ENCODE peak calls at places on chromosomes 11 and 22, in eight cellular contexts. Y, T, C, K, L, O, D and Z are unnamed samples.

GRCh38 chr22:38927033-38927789 is 30.2 kb upstream of the APOBEC3A start:
- DNase-seq in Y (peak), T (peak), C (peak), K (peak), L (peak), O (peak), D (peak), Z (no peak)

GRCh38 chr11:61870429-61871039 is 20.8 kb downstream of the FADS3 start:
- DNase-seq in Y (no peak), T (no peak), C (no peak), K (peak), L (no peak), O (no peak), D (no peak), Z (no peak)

GRCh38 chr11:94767701-94768601 is at the start of gene AMOTL1:
- DNase-seq in Y (peak), T (peak), C (no peak), K (peak), L (peak), O (peak), D (peak), Z (peak)

GRCh38 chr22:45688606-45689080 is 17.0 kb downstream of the ATXN10 start:
- DNase-seq in Y (peak), T (peak), C (no peak), K (peak), L (no peak), O (peak), D (no peak), Z (no peak)

GRCh38 chr11:19939415-19939929 is 220.8 kb downstream of the DBX1 start:
- DNase-seq in Y (no peak), T (no peak), C (no peak), K (no peak), L (no peak), O (no peak), D (no peak), Z (no peak)

GRCh38 chr11:111548542-111548941 is 8.0 kb downstream of the LAYN start:
- DNase-seq in Y (no peak), T (no peak), C (no peak), K (no peak), L (no peak), O (no peak), D (no peak), Z (no peak)

GRCh38 chr11:122207921-122208764 is 92.1 kb upstream of the BLID start:
- DNase-seq in Y (no peak), T (no peak), C (no peak), K (peak), L (no peak), O (no peak), D (no peak), Z (no peak)

GRCh38 chr11:2120359-2121100 is 18.7 kb downstream of the IGF2 start:
- DNase-seq in Y (peak), T (no peak), C (no peak), K (no peak), L (no peak), O (no peak), D (no peak), Z (no peak)

GRCh38 chr22:48510599-48510998 is 1317.1 kb downstream of the BRD1 start:
- DNase-seq in Y (no peak), T (no peak), C (no peak), K (no peak), L (no peak), O (no peak), D (no peak), Z (no peak)

GRCh38 chr22:38305481-38306448 is 11.5 kb downstream of the CSNK1E start:
- DNase-seq in Y (no peak), T (peak), C (no peak), K (peak), L (no peak), O (peak), D (peak), Z (no peak)

GRCh38 chr11:8019671-8020597 is 32.8 kb downstream of the EIF3F start:
- DNase-seq in Y (peak), T (no peak), C (no peak), K (no peak), L (no peak), O (peak), D (peak), Z (no peak)

GRCh38 chr11:12508151-12508740 is 130.9 kb downstream of the PARVA start:
- DNase-seq in Y (peak), T (no peak), C (no peak), K (peak), L (no peak), O (no peak), D (no peak), Z (no peak)

GRCh38 chr11:60504219-60504618 is 11.0 kb upstream of the MS4A13 start:
- DNase-seq in Y (no peak), T (no peak), C (no peak), K (no peak), L (no peak), O (no peak), D (no peak), Z (no peak)

GRCh38 chr11:118524757-118525465 is 2.4 kb upstream of the TTC36 start:
- DNase-seq in Y (no peak), T (no peak), C (no peak), K (no peak), L (no peak), O (no peak), D (no peak), Z (no peak)

GRCh38 chr11:65382804-65383368 is 440 bp upstream of the SLC25A45 start:
- DNase-seq in Y (no peak), T (no peak), C (no peak), K (no peak), L (no peak), O (peak), D (no peak), Z (no peak)

GRCh38 chr11:65014146-65014960 is at the start of gene ARL2:
- DNase-seq in Y (peak), T (no peak), C (no peak), K (peak), L (no peak), O (no peak), D (peak), Z (peak)

GRCh38 chr22:24482586-24482985 is 12.5 kb upstream of the UPB1 start:
- DNase-seq in Y (no peak), T (no peak), C (no peak), K (peak), L (no peak), O (no peak), D (no peak), Z (no peak)

GRCh38 chr11:33402066-33402465 is 144.9 kb downstream of the HIPK3 start:
- DNase-seq in Y (no peak), T (no peak), C (no peak), K (no peak), L (no peak), O (no peak), D (no peak), Z (no peak)

GRCh38 chr11:91239359-91239758 is 985.3 kb upstream of the FAT3 start:
- DNase-seq in Y (no peak), T (no peak), C (no peak), K (no peak), L (no peak), O (no peak), D (no peak), Z (no peak)

GRCh38 chr22:46763051-46763705 is 728 bp downstream of the TBC1D22A start:
- DNase-seq in Y (no peak), T (no peak), C (no peak), K (peak), L (peak), O (peak), D (peak), Z (no peak)

GRCh38 chr11:3095712-3096361 is 38.6 kb upstream of the CARS1 start:
- DNase-seq in Y (peak), T (no peak), C (no peak), K (peak), L (no peak), O (no peak), D (no peak), Z (no peak)

GRCh38 chr11:125390949-125391348 is 105.1 kb downstream of the FEZ1 start:
- DNase-seq in Y (no peak), T (no peak), C (no peak), K (peak), L (no peak), O (no peak), D (no peak), Z (no peak)

GRCh38 chr22:23054531-23055257 is 15.6 kb upstream of the GNAZ start:
- DNase-seq in Y (no peak), T (no peak), C (no peak), K (no peak), L (no peak), O (no peak), D (peak), Z (peak)

GRCh38 chr11:132258865-132259264 is 888.5 kb downstream of the NTM start:
- DNase-seq in Y (no peak), T (no peak), C (no peak), K (no peak), L (no peak), O (no peak), D (no peak), Z (no peak)

GRCh38 chr22:36658900-36659299 is 44.7 kb downstream of the CACNG2 start:
- DNase-seq in Y (no peak), T (no peak), C (no peak), K (no peak), L (no peak), O (no peak), D (no peak), Z (no peak)

GRCh38 chr11:116913000-116913399 is 75.6 kb upstream of the APOA1 start:
- DNase-seq in Y (no peak), T (no peak), C (no peak), K (peak), L (no peak), O (no peak), D (no peak), Z (no peak)

GRCh38 chr11:68354181-68354872 is 41.9 kb downstream of the LRP5 start:
- DNase-seq in Y (peak), T (no peak), C (no peak), K (peak), L (peak), O (peak), D (no peak), Z (no peak)

GRCh38 chr22:45785458-45785857 is 113.8 kb downstream of the ATXN10 start:
- DNase-seq in Y (no peak), T (no peak), C (no peak), K (no peak), L (no peak), O (peak), D (no peak), Z (no peak)

GRCh38 chr11:35427158-35427557 is 7.8 kb upstream of the SLC1A2 start:
- DNase-seq in Y (peak), T (no peak), C (no peak), K (peak), L (no peak), O (no peak), D (no peak), Z (no peak)

GRCh38 chr11:3947084-3947483 is 91.6 kb downstream of the STIM1 start:
- DNase-seq in Y (no peak), T (no peak), C (no peak), K (peak), L (no peak), O (no peak), D (peak), Z (no peak)

GRCh38 chr22:40679249-40679963 is at the start of gene MCHR1:
- DNase-seq in Y (no peak), T (no peak), C (no peak), K (no peak), L (no peak), O (no peak), D (no peak), Z (no peak)

GRCh38 chr11:33329705-33330329 is 72.6 kb downstream of the HIPK3 start:
- DNase-seq in Y (peak), T (peak), C (no peak), K (peak), L (no peak), O (peak), D (peak), Z (peak)

GRCh38 chr11:34235189-34235588 is 122.6 kb downstream of the ABTB2 start:
- DNase-seq in Y (no peak), T (no peak), C (no peak), K (no peak), L (no peak), O (no peak), D (peak), Z (no peak)